ENCODE peak calls at places on chromosomes 12 and 14, in nine cellular contexts. N, A, P, C, L, J, U, K and M are unnamed samples.

GRCh38 chr12:131009595-131010270 is 56.0 kb downstream of the ADGRD1 start:
- DNase-seq in N (no peak), C (no peak), K (no peak), U (no peak), P (no peak), A (no peak), L (no peak), J (no peak), M (no peak)

GRCh38 chr12:123445388-123446344 is 9.2 kb upstream of the RILPL2 start:
- DNase-seq in N (peak), L (no peak), P (no peak), C (no peak), J (no peak), K (no peak), U (no peak), A (no peak), M (no peak)

GRCh38 chr14:99552572-99553216 is 51.3 kb downstream of the CCDC85C start:
- DNase-seq in P (no peak), K (no peak), C (no peak), N (no peak), J (no peak), L (no peak), A (no peak), U (no peak), M (no peak)

GRCh38 chr14:20811994-20812393 is 9.3 kb upstream of the RNASE1 start:
- DNase-seq in J (no peak), A (no peak), U (no peak), P (no peak), N (no peak), K (no peak), C (no peak), L (no peak), M (no peak)

GRCh38 chr14:22753586-22753985 is 12.9 kb upstream of the OXA1L start:
- DNase-seq in L (peak), P (no peak), A (no peak), U (no peak), N (no peak), J (no peak), K (no peak), C (no peak), M (no peak)

GRCh38 chr12:5516781-5517180 is 84.9 kb downstream of the NTF3 start:
- DNase-seq in P (no peak), C (no peak), N (no peak), K (no peak), L (no peak), A (no peak), U (no peak), J (no peak), M (no peak)

GRCh38 chr14:44494125-44494524 is 13.0 kb downstream of the FSCB start:
- DNase-seq in J (no peak), L (no peak), A (no peak), P (no peak), N (no peak), C (no peak), K (no peak), U (no peak), M (no peak)

GRCh38 chr12:100675432-100675831 is 101.9 kb downstream of the GAS2L3 start:
- DNase-seq in K (no peak), P (no peak), A (no peak), C (no peak), N (no peak), L (peak), J (peak), U (peak), M (no peak)

GRCh38 chr12:5027436-5027835 is 16.2 kb upstream of the KCNA5 start:
- DNase-seq in A (no peak), K (no peak), N (no peak), L (no peak), U (no peak), C (no peak), J (no peak), P (no peak), M (no peak)

GRCh38 chr12:70557583-70558263 is 79.5 kb downstream of the PTPRB start:
- DNase-seq in N (no peak), P (no peak), J (no peak), U (peak), K (no peak), C (no peak), L (peak), A (no peak), M (no peak)

GRCh38 chr12:92568631-92569128 is 134.1 kb upstream of the PLEKHG7 start:
- DNase-seq in J (no peak), L (no peak), A (no peak), U (no peak), P (no peak), K (no peak), C (no peak), N (no peak), M (no peak)

GRCh38 chr12:93186131-93186530 is 191.6 kb upstream of the NUDT4 start:
- DNase-seq in U (no peak), A (no peak), K (no peak), J (peak), C (no peak), N (no peak), L (no peak), P (no peak), M (no peak)

GRCh38 chr12:14962797-14963196 is 1.4 kb upstream of the ARHGDIB start:
- DNase-seq in A (no peak), K (no peak), J (no peak), P (no peak), C (no peak), N (no peak), L (no peak), U (no peak), M (no peak)

GRCh38 chr14:21476526-21476924 is 234 bp downstream of the RAB2B start:
- DNase-seq in K (peak), N (peak), U (no peak), P (peak), L (no peak), C (peak), J (no peak), A (peak), M (peak)

GRCh38 chr12:100372846-100373245 is 16.0 kb downstream of the SLC17A8 start:
- DNase-seq in L (no peak), J (no peak), A (no peak), K (no peak), C (peak), U (no peak), N (no peak), P (peak), M (no peak)

GRCh38 chr14:37791384-37792036 is 196.1 kb downstream of the TTC6 start:
- DNase-seq in K (no peak), C (no peak), L (no peak), J (no peak), P (no peak), A (no peak), U (no peak), N (no peak), M (no peak)

GRCh38 chr12:58803893-58804292 is 116.4 kb downstream of the LRIG3 start:
- DNase-seq in N (no peak), J (peak), P (no peak), C (no peak), A (no peak), K (no peak), L (no peak), U (no peak), M (no peak)

GRCh38 chr12:24884911-24885310 is 64.0 kb downstream of the BCAT1 start:
- DNase-seq in C (no peak), P (no peak), K (no peak), L (no peak), A (no peak), J (no peak), N (no peak), U (no peak), M (no peak)

GRCh38 chr14:92759300-92759678 is 10.9 kb upstream of the LGMN start:
- DNase-seq in C (peak), K (no peak), U (no peak), L (no peak), J (peak), N (no peak), A (no peak), P (no peak), M (no peak)

GRCh38 chr12:31011746-31012567 is 61.7 kb upstream of the DDX11 start:
- DNase-seq in L (no peak), U (no peak), N (peak), K (peak), J (no peak), A (no peak), P (no peak), C (no peak), M (peak)

GRCh38 chr12:101592931-101593330 is 1.8 kb upstream of the MYBPC1 start:
- DNase-seq in C (no peak), K (no peak), A (no peak), L (no peak), J (no peak), N (no peak), P (no peak), U (no peak), M (no peak)

GRCh38 chr14:76203086-76204001 is 51.6 kb downstream of the GPATCH2L start:
- DNase-seq in J (peak), N (no peak), U (peak), A (no peak), C (no peak), K (no peak), L (peak), P (no peak), M (peak)

GRCh38 chr14:105324080-105324778 is 9.7 kb downstream of the PACS2 start:
- DNase-seq in U (peak), A (no peak), J (no peak), N (no peak), P (no peak), K (no peak), C (no peak), L (no peak), M (no peak)

GRCh38 chr14:21867541-21867940 is 193.9 kb upstream of the OR4E1 start:
- DNase-seq in C (no peak), L (no peak), P (no peak), A (no peak), U (no peak), K (no peak), N (no peak), J (peak), M (no peak)